ENCODE peak calls at places on chromosome 2, in seven cellular contexts. E, B, P, C, T, U and O are unnamed samples.
A peak's percentile ranks its signal among the peaks of the same experiment; 100 is the strongest.

GRCh38 chr2:1047485-1047884 is 96.8 kb downstream of the SNTG2 start:
- DNase-seq in E (no peak), B (no peak), P (no peak), C (no peak), T (no peak), U (peak; percentile 38), O (no peak)

GRCh38 chr2:62660582-62661262 is 44.8 kb upstream of the EHBP1 start:
- DNase-seq in E (no peak), B (no peak), P (no peak), C (peak; percentile 89), T (no peak), U (peak; percentile 91), O (no peak)

GRCh38 chr2:24050041-24050655 is 607 bp downstream of the FKBP1B start:
- DNase-seq in E (peak; percentile 81), B (no peak), P (peak; percentile 75), C (no peak), T (no peak), U (peak; percentile 19), O (no peak)

GRCh38 chr2:38158361-38159128 is 82.6 kb upstream of the CYP1B1 start:
- DNase-seq in E (no peak), B (no peak), P (no peak), C (peak; percentile 53), T (no peak), U (peak; percentile 92), O (no peak)

GRCh38 chr2:216034065-216034464 is 20.7 kb upstream of the MREG start:
- DNase-seq in E (peak; percentile 79), B (peak; percentile 59), P (peak; percentile 68), C (peak; percentile 77), T (no peak), U (peak; percentile 76), O (no peak)

GRCh38 chr2:176112375-176113302 is 3.9 kb upstream of the HOXD10 start:
- DNase-seq in E (no peak), B (no peak), P (no peak), C (no peak), T (no peak), U (no peak), O (no peak)

GRCh38 chr2:175156534-175156933 is 11.5 kb downstream of the ATF2 start:
- DNase-seq in E (no peak), B (no peak), P (no peak), C (no peak), T (no peak), U (no peak), O (no peak)

GRCh38 chr2:206805922-206806607 is 40.7 kb downstream of the FASTKD2 start:
- DNase-seq in E (no peak), B (no peak), P (peak; percentile 53), C (no peak), T (no peak), U (peak; percentile 25), O (no peak)

GRCh38 chr2:33086400-33087015 is 139.8 kb downstream of the LTBP1 start:
- DNase-seq in E (no peak), B (no peak), P (no peak), C (peak; percentile 67), T (no peak), U (peak; percentile 71), O (no peak)

GRCh38 chr2:121104721-121105141 is 180.3 kb downstream of the TFCP2L1 start:
- DNase-seq in E (peak; percentile 33), B (no peak), P (no peak), C (peak; percentile 13), T (no peak), U (no peak), O (no peak)

GRCh38 chr2:135124924-135125886 is 73.1 kb downstream of the RAB3GAP1 start:
- DNase-seq in E (no peak), B (no peak), P (no peak), C (peak; percentile 17), T (no peak), U (peak; percentile 26), O (no peak)

GRCh38 chr2:110740747-110741349 is 8.5 kb downstream of the ACOXL start:
- DNase-seq in E (no peak), B (no peak), P (no peak), C (no peak), T (no peak), U (no peak), O (no peak)

GRCh38 chr2:82301506-82301905 is 1997.0 kb upstream of the LRRTM1 start:
- DNase-seq in E (no peak), B (no peak), P (no peak), C (no peak), T (no peak), U (no peak), O (no peak)

GRCh38 chr2:112583497-112584133 is 794 bp upstream of the CHCHD5 start:
- DNase-seq in E (no peak), B (no peak), P (peak; percentile 22), C (no peak), T (peak; percentile 83), U (peak; percentile 32), O (no peak)

GRCh38 chr2:234363011-234363487 is 133.8 kb downstream of the ARL4C start:
- DNase-seq in E (no peak), B (peak; percentile 55), P (no peak), C (no peak), T (no peak), U (no peak), O (no peak)

GRCh38 chr2:210617732-210618330 is 61.4 kb downstream of the CPS1 start:
- DNase-seq in E (no peak), B (no peak), P (peak; percentile 55), C (peak; percentile 49), T (no peak), U (peak; percentile 58), O (no peak)

GRCh38 chr2:54918647-54919280 is 131.5 kb downstream of the RTN4 start:
- DNase-seq in E (no peak), B (no peak), P (no peak), C (no peak), T (no peak), U (no peak), O (no peak)

GRCh38 chr2:166665991-166666940 is 172.2 kb upstream of the SCN7A start:
- DNase-seq in E (no peak), B (no peak), P (no peak), C (peak; percentile 89), T (no peak), U (peak; percentile 85), O (no peak)

GRCh38 chr2:88127888-88128653 is at the start of gene FABP1:
- DNase-seq in E (no peak), B (no peak), P (no peak), C (no peak), T (no peak), U (no peak), O (no peak)

GRCh38 chr2:66439291-66440010 is 4.5 kb downstream of the MEIS1 start:
- DNase-seq in E (peak; percentile 77), B (no peak), P (peak; percentile 43), C (no peak), T (no peak), U (peak; percentile 41), O (no peak)

GRCh38 chr2:8441986-8442385 is 239.9 kb upstream of the ID2 start:
- DNase-seq in E (no peak), B (no peak), P (no peak), C (no peak), T (no peak), U (no peak), O (no peak)

DNA sequence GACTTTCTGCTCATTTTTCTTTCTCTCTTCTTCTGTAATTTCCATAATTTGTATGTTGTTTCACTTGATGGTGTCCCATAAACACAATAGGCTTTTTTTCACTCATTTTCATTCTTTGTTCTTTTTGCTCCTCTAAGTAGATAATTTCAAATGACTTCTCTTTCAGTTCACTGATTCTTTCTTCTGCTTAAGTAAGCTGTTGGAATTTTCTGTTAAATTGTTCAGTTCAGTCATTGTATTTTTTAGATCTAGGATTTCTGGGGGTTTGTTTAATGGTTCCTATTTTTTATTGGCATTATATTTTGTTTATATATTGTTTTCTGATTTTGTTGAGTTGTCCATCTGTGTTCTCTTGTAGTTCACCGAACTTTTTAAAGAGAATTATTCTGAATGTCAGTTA is 19.5 kb downstream of the SP140L start:
- DNase-seq in E (no peak), B (no peak), P (no peak), C (no peak), T (no peak), U (no peak), O (no peak)
- H3K4me1 ChIP-seq in E (no peaks in the 10 kb centered on the region), B (peaks cover 4% of the 10 kb centered on the region), P (no peaks in the 10 kb centered on the region), C (no peaks in the 10 kb centered on the region), T (no peaks in the 10 kb centered on the region), U (no peaks in the 10 kb centered on the region), O (no peaks in the 10 kb centered on the region)

GRCh38 chr2:118850901-118851268 is 3.4 kb upstream of the EN1 start:
- DNase-seq in E (no peak), B (peak; percentile 26), P (no peak), C (no peak), T (no peak), U (no peak), O (no peak)
- H3K27me3 ChIP-seq in E (no peaks in the 10 kb centered on the region), B (no peaks in the 10 kb centered on the region), P (peaks cover 92% of the 10 kb centered on the region), C (peaks cover 90% of the 10 kb centered on the region), T (peaks cover 99% of the 10 kb centered on the region), U (peaks cover 82% of the 10 kb centered on the region), O (peaks cover 95% of the 10 kb centered on the region)

GRCh38 chr2:240433973-240434727 is 1.3 kb upstream of the GPC1 start:
- DNase-seq in E (peak; percentile 88), B (peak; percentile 92), P (no peak), C (peak; percentile 98), T (peak; percentile 79), U (peak; percentile 95), O (peak; percentile 97)
- H3K4me3 ChIP-seq in E (no peak overlapping the region), B (peak overlapping the region; percentile 98), P (peak overlapping the region; percentile 92), C (peak overlapping the region; percentile 52), T (peak overlapping the region; percentile 93), U (peak overlapping the region; percentile 27), O (peak overlapping the region; percentile 99)

GRCh38 chr2:217916504-217917254 is 86.1 kb downstream of the TNS1 start:
- DNase-seq in E (no peak), B (no peak), P (no peak), C (no peak), T (no peak), U (no peak), O (no peak)

GRCh38 chr2:217920879-217921603 is 81.8 kb downstream of the TNS1 start:
- DNase-seq in E (peak; percentile 87), B (no peak), P (peak; percentile 86), C (peak; percentile 44), T (no peak), U (peak; percentile 37), O (no peak)

GRCh38 chr2:217919781-217920351 is 82.9 kb downstream of the TNS1 start:
- DNase-seq in E (peak; percentile 93), B (peak; percentile 78), P (no peak), C (peak; percentile 91), T (no peak), U (peak; percentile 75), O (no peak)

GRCh38 chr2:217919204-217919603 is 83.6 kb downstream of the TNS1 start:
- DNase-seq in E (no peak), B (no peak), P (no peak), C (no peak), T (no peak), U (no peak), O (no peak)

DNA sequence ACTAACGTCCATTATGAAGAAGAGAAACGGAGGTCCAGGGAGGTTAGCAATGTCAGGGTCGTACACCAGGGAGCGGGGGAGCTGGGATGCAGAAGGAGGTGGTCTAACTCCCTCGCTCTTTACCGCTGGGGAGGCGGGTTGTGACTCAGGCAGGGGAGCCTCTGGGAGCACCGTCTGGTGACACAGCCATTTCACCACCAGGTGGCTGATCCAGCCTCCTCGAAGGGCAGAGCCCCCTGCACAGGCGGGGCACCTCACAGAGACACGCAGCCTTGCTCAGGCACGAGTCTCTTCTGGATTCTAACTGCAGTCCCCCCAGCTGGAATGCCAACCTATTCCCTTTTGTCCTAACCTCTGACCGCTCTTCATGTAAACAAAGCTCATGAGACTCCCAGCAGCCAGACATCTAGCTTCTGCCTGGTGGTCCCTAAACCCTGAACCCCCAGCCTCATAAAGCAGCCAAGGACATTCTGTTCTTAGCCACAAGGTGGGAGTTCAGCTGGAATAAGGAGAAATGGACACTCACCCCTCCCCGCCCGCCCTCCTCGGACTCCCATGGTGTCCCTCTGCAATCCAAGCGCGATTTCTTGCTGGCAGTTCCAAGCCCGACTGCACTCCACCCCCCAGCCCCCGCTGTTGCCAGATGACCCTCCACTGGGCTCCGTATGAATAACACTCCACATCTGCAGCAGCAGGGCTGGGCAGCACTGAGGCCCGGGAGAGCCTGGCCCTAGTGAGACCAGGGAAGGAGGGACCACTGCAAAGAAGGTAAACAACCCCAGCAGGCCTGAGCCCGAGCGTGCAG is 84.4 kb downstream of the TNS1 start:
- DNase-seq in E (peak; percentile 86), B (peak; percentile 72), P (peak; percentile 72), C (peak; percentile 39), T (no peak), U (peak; percentile 67), O (no peak)
- H3K4me1 ChIP-seq in E (peaks cover 7% of the 10 kb centered on the region), B (peaks cover 87% of the 10 kb centered on the region), P (peaks cover 46% of the 10 kb centered on the region), C (peaks cover 61% of the 10 kb centered on the region), T (peaks cover 88% of the 10 kb centered on the region), U (peaks cover 51% of the 10 kb centered on the region), O (peaks cover 17% of the 10 kb centered on the region)